ENCODE peak calls at places on chromosome 11, in five cellular contexts. Y is AG04450, Z is body of pancreas, S is astrocyte, N is DND-41. W is an unnamed sample.

GRCh38 chr11:74877132-74877531 is 71.8 kb downstream of the XRRA1 start:
- DNase-seq in S (no peak), N (peak), Z (no peak), Y (no peak), W (no peak)

GRCh38 chr11:131928992-131929391 is 558.6 kb downstream of the NTM start:
- DNase-seq in S (no peak), Z (no peak), N (no peak), Y (no peak), W (no peak)

GRCh38 chr11:111441443-111441842 is 62.4 kb upstream of the POU2AF1 start:
- DNase-seq in Z (peak), Y (peak), N (no peak), S (peak), W (no peak)

GRCh38 chr11:65243773-65244172 is 18.0 kb upstream of the POLA2 start:
- DNase-seq in Y (no peak), N (no peak), Z (no peak), S (no peak), W (no peak)

GRCh38 chr11:30186748-30187147 is 44.1 kb upstream of the FSHB start:
- DNase-seq in Y (no peak), Z (no peak), S (no peak), N (no peak), W (no peak)

GRCh38 chr11:61111786-61112517 is 9.7 kb downstream of the CD5 start:
- DNase-seq in Y (no peak), S (no peak), N (peak), Z (no peak), W (no peak)

GRCh38 chr11:64918056-64918455 is 1.0 kb upstream of the ATG2A start:
- DNase-seq in N (peak), S (peak), Z (no peak), Y (peak), W (no peak)

GRCh38 chr11:123475478-123475877 is 45.4 kb downstream of the GRAMD1B start:
- DNase-seq in S (no peak), Z (no peak), N (no peak), Y (no peak), W (no peak)

GRCh38 chr11:60788401-60789110 is 3.4 kb downstream of the MS4A10 start:
- DNase-seq in S (no peak), Z (peak), Y (no peak), N (no peak), W (no peak)

GRCh38 chr11:14213006-14213405 is 146.0 kb downstream of the RRAS2 start:
- DNase-seq in N (no peak), S (no peak), Y (no peak), Z (no peak), W (no peak)

GRCh38 chr11:68880851-68881250 is 22.8 kb downstream of the MRPL21 start:
- DNase-seq in Y (no peak), Z (no peak), S (no peak), N (no peak), W (no peak)

GRCh38 chr11:67278939-67279588 is 10.0 kb upstream of the ANKRD13D start:
- DNase-seq in S (no peak), Y (no peak), N (no peak), Z (no peak), W (no peak)

GRCh38 chr11:46356911-46357482 is 9.7 kb downstream of the DGKZ start:
- DNase-seq in Y (peak), S (peak), Z (no peak), N (no peak), W (no peak)

GRCh38 chr11:1116666-1117390 is 40.9 kb upstream of the MUC5AC start:
- DNase-seq in Y (no peak), S (no peak), N (no peak), Z (no peak), W (no peak)

GRCh38 chr11:31959711-31960110 is 131.2 kb upstream of the RCN1 start:
- DNase-seq in N (no peak), S (peak), Z (no peak), Y (no peak), W (no peak)

GRCh38 chr11:64285885-64286800 is 495 bp downstream of the GPR137 start:
- DNase-seq in S (no peak), N (peak), Y (no peak), Z (peak), W (no peak)

GRCh38 chr11:85685820-85686459 is at the start of gene CCDC89:
- DNase-seq in S (peak), N (no peak), Y (peak), Z (peak), W (peak)

GRCh38 chr11:110763249-110764011 is 51.2 kb upstream of the ARHGAP20 start:
- DNase-seq in N (no peak), Z (peak), Y (peak), S (peak), W (peak)

GRCh38 chr11:7965386-7965785 is at the start of gene NLRP10:
- DNase-seq in N (no peak), Y (peak), S (peak), Z (no peak), W (peak)

GRCh38 chr11:63939351-63939920 is 634 bp downstream of the NAA40 start:
- DNase-seq in N (no peak), S (no peak), Z (peak), Y (no peak), W (no peak)

GRCh38 chr11:88552377-88553029 is 215.0 kb upstream of the CTSC start:
- DNase-seq in Z (peak), Y (no peak), S (no peak), N (peak), W (no peak)

GRCh38 chr11:61488651-61489291 is 19.8 kb upstream of the LRRC10B start:
- DNase-seq in N (no peak), S (no peak), Z (peak), Y (no peak), W (no peak)

GRCh38 chr11:94786264-94787126 is 18.3 kb downstream of the AMOTL1 start:
- DNase-seq in S (no peak), Z (peak), Y (no peak), N (no peak), W (no peak)
- TF ChIP-seq CTCF in S (peak), Z (peak), Y (peak), N (peak), W (peak)

DNA sequence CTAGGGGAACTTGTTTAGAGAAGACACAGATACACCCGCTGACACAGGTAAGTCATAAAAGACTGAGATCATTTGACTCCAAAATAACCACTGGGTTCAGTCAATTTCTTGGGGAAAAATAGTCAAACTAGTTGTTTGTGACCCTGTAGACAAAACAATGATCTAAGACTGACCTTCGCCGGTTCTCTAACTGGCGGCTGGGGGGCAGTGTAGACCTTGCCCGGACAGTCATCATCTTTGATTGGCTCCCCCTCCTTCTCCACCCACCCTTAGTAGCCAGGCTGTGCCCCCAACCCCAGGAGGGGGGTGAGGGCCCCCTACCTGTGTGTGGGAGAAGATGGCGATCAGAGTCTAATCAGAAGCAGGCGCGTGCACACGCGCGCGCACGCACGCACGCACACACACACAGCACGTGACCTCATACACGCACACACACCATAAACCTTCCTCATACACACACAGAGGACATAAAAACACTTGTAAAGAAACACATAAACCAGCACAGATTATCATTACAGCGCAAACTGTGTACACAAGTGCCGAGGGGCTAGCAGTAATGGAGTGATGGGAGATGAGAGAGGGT is 12.4 kb downstream of the NECTIN1 start:
- DNase-seq in S (no peak), Y (no peak), N (no peak), Z (no peak), W (no peak)
- TF ChIP-seq CTCF in S (no peak), Y (peak), N (no peak), Z (no peak), W (no peak)

GRCh38 chr11:107736546-107736945 is 24.7 kb upstream of the SLN start:
- DNase-seq in S (no peak), N (no peak), Y (no peak), Z (no peak), W (no peak)

GRCh38 chr11:107740256-107740655 is 28.4 kb upstream of the SLN start:
- DNase-seq in Z (no peak), Y (no peak), S (peak), N (no peak), W (no peak)

GRCh38 chr11:107744736-107745135 is 32.9 kb upstream of the SLN start:
- DNase-seq in N (no peak), Z (no peak), S (no peak), Y (no peak), W (no peak)

GRCh38 chr11:107743161-107743560 is 31.3 kb upstream of the SLN start:
- DNase-seq in N (no peak), Y (no peak), Z (no peak), S (no peak), W (no peak)

GRCh38 chr11:107741044-107741823 is 29.4 kb upstream of the SLN start:
- DNase-seq in N (no peak), Z (no peak), Y (peak), S (no peak), W (no peak)
- TF ChIP-seq CTCF in N (peak), Z (no peak), Y (peak), S (peak), W (peak)

GRCh38 chr11:109130910-109131309 is 291.1 kb upstream of the C11orf87 start:
- DNase-seq in S (no peak), Y (no peak), Z (no peak), N (no peak), W (no peak)
- TF ChIP-seq CTCF in S (no peak), Y (no peak), Z (no peak), N (no peak), W (no peak)

W was measured in AG09319.